ENCODE peak calls at places on chromosome 9, in nine cellular contexts. T is Panc1, I is adrenal gland, S is IMR-90, G is activated gamma-delta T cell treated with Interleukin-2 at 50 U/mL for 16 hours, O is right atrium auricular region, K is LoVo, E is non-pigmented ciliary epithelial cell, B is neuronal stem cell. Z is an unnamed sample.

GRCh38 chr9:117718701-117719100 is 14.5 kb downstream of the TLR4 start:
- DNase-seq in K (no peak), E (no peak), I (no peak), S (no peak), B (no peak), O (no peak), G (no peak), T (no peak), Z (no peak)

GRCh38 chr9:87267251-87267679 is 230.4 kb upstream of the DAPK1 start:
- DNase-seq in T (no peak), E (no peak), G (no peak), O (peak; percentile 65), B (no peak), K (no peak), I (no peak), S (no peak), Z (no peak)

GRCh38 chr9:97571664-97572063 is 61.5 kb downstream of the TSTD2 start:
- DNase-seq in S (no peak), E (no peak), G (no peak), I (no peak), B (no peak), K (no peak), T (no peak), O (peak; percentile 54), Z (no peak)

GRCh38 chr9:4366649-4367330 is 66.9 kb upstream of the GLIS3 start:
- DNase-seq in I (peak; percentile 43), G (no peak), T (no peak), B (peak; percentile 26), S (peak; percentile 54), E (no peak), O (no peak), K (peak; percentile 45), Z (no peak)

GRCh38 chr9:21616082-21616778 is 134.1 kb upstream of the IFNE start:
- DNase-seq in K (peak; percentile 60), B (no peak), S (peak; percentile 98), O (no peak), I (no peak), E (peak; percentile 97), G (no peak), T (peak; percentile 84), Z (peak; percentile 79)

GRCh38 chr9:136850866-136851775 is 1.0 kb upstream of the MAMDC4 start:
- DNase-seq in I (no peak), O (no peak), B (no peak), G (no peak), S (no peak), T (no peak), E (no peak), K (no peak), Z (no peak)

GRCh38 chr9:105154723-105155191 is 89.7 kb upstream of the SLC44A1 start:
- DNase-seq in T (no peak), E (no peak), S (peak; percentile 81), O (no peak), K (no peak), G (no peak), B (no peak), I (peak; percentile 19), Z (no peak)

GRCh38 chr9:129446828-129447550 is 173.9 kb downstream of the C9orf50 start:
- DNase-seq in B (no peak), G (no peak), E (no peak), I (no peak), T (no peak), S (no peak), K (no peak), O (no peak), Z (no peak)

GRCh38 chr9:97565262-97565661 is 63.8 kb downstream of the TMOD1 start:
- DNase-seq in S (no peak), O (peak; percentile 32), T (no peak), E (no peak), I (no peak), K (no peak), G (no peak), B (no peak), Z (no peak)

Z was measured in NCI-H226.